ENCODE peak calls at places on chromosome 13, in seven cellular contexts. L, Z, P, H, Q, I and W are unnamed samples.

GRCh38 chr13:110327036-110327790 is 20.1 kb downstream of the COL4A2 start:
- DNase-seq in Z (no peak), Q (no peak), H (no peak), L (no peak), P (no peak), I (no peak), W (no peak)

GRCh38 chr13:43763143-43763759 is 23.5 kb downstream of the ENOX1 start:
- DNase-seq in H (no peak), Q (no peak), I (no peak), Z (no peak), L (no peak), P (no peak), W (no peak)

GRCh38 chr13:74325106-74325505 is 190.9 kb upstream of the KLF12 start:
- DNase-seq in Q (no peak), H (peak), L (peak), Z (no peak), P (no peak), I (no peak), W (no peak)

GRCh38 chr13:94609196-94609595 is 7.5 kb downstream of the GPR180 start:
- DNase-seq in H (no peak), I (no peak), Z (no peak), L (no peak), P (no peak), Q (no peak), W (no peak)

GRCh38 chr13:54301085-54301484 is 1272.5 kb downstream of the OLFM4 start:
- DNase-seq in Q (no peak), H (no peak), I (no peak), P (no peak), Z (no peak), L (no peak), W (no peak)

GRCh38 chr13:20825476-20825875 is 51.7 kb upstream of the EEF1AKMT1 start:
- DNase-seq in I (no peak), H (no peak), Z (no peak), P (no peak), L (no peak), Q (no peak), W (no peak)

GRCh38 chr13:111153977-111154332 is 38.8 kb downstream of the ARHGEF7 start:
- DNase-seq in P (no peak), Q (peak), L (no peak), H (peak), Z (no peak), I (peak), W (peak)

GRCh38 chr13:59689057-59689456 is 474.7 kb downstream of the DIAPH3 start:
- DNase-seq in H (no peak), I (no peak), Q (no peak), L (no peak), Z (no peak), P (no peak), W (no peak)

GRCh38 chr13:101703838-101704237 is 251.4 kb downstream of the ITGBL1 start:
- DNase-seq in L (no peak), H (no peak), Q (no peak), Z (no peak), P (no peak), I (no peak), W (no peak)

GRCh38 chr13:113915012-113915763 is 51.3 kb upstream of the GAS6 start:
- DNase-seq in Q (no peak), H (no peak), Z (peak), L (no peak), I (no peak), P (no peak), W (no peak)
- TF ChIP-seq CTCF in Q (no peak), H (no peak), Z (no peak), L (no peak), I (no peak), P (no peak), W (no peak)

DNA sequence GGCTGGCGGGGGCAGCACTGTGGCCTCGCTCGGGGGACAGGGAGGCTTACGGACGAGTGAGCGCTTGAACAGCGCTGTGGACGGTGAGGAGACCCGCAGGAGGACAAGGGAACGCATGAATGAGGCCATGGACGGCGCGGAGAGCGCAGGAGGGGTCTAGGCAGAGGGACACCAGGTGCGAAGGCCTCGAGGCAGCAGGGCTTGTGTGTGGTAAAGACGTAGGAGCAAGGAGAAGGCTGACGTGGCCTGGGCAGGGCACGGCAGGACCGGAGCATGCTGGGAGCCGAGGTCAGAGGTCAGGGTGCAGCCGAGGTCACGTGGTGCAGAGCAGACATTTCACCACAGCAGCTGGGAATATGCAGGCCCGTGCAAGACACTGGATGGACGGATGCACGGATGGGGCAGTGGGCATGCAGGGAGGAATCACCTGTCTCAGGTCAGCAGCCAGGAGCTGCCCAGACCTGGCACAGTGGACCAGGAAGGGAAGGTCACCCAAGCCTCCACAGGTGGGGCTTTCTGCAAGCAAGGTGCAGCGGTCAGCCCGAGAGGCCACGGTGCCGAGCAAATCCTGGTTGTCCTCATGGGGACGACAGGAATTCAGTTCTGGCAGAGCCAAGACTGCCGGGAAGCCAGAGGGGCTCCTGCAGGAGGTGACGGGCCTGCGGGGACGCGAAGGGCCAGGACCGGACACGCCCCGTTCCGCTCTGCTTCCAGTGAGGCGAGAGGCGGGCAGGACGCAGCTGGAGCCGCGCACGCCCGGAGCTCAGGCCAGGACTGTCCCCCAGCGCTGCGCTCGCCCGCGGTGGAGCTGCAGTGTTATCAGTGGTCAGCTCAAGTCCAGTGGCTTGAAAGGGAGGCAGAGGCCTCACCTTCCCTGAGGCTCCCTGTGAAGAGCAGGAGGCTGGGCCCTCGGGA is 72.2 kb downstream of the RASA3 start:
- DNase-seq in Q (no peak), H (no peak), P (no peak), I (no peak), Z (no peak), L (no peak), W (no peak)
- TF ChIP-seq EP300 in Q (no peak), H (no peak), P (peak), I (no peak), Z (no peak), L (no peak), W (no peak)

GRCh38 chr13:104691765-104692164 is 1625.5 kb upstream of the SLC10A2 start:
- DNase-seq in P (no peak), L (no peak), Q (no peak), H (no peak), I (no peak), Z (no peak), W (no peak)
- TF ChIP-seq CTCF in P (no peak), L (no peak), Q (no peak), H (no peak), I (no peak), Z (no peak), W (no peak)

DNA sequence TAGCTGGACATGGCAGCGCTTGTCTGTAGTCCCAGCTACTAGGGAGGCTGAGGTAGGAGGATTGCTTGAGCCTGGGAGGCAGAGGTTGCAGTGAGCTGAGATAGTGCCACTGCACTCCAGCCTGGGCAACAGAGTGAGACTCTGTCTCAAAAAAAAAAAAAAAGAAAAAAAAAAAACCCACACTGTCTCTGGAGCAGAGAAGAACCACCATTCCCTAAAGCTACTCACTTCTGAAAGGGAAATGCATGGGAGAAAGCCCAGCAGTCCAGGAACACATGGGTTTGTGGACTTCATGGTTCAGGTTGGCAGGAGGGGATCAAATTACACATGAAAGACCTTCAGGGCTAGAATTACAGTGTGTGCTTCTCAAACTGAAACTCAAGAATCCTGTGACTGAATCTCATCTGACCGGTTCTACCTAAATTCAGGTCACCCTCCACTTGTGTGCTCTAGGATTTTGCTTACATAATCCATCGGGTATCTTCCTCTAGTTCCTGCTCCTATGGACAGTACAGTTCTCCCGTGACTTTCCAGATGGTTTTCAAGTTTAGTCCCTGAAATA is 30.2 kb upstream of the CPB2 start:
- DNase-seq in P (no peak), H (peak), Z (peak), Q (no peak), L (no peak), I (no peak), W (no peak)
- TF ChIP-seq EP300 in P (no peak), H (no peak), Z (no peak), Q (no peak), L (no peak), I (no peak), W (no peak)

DNA sequence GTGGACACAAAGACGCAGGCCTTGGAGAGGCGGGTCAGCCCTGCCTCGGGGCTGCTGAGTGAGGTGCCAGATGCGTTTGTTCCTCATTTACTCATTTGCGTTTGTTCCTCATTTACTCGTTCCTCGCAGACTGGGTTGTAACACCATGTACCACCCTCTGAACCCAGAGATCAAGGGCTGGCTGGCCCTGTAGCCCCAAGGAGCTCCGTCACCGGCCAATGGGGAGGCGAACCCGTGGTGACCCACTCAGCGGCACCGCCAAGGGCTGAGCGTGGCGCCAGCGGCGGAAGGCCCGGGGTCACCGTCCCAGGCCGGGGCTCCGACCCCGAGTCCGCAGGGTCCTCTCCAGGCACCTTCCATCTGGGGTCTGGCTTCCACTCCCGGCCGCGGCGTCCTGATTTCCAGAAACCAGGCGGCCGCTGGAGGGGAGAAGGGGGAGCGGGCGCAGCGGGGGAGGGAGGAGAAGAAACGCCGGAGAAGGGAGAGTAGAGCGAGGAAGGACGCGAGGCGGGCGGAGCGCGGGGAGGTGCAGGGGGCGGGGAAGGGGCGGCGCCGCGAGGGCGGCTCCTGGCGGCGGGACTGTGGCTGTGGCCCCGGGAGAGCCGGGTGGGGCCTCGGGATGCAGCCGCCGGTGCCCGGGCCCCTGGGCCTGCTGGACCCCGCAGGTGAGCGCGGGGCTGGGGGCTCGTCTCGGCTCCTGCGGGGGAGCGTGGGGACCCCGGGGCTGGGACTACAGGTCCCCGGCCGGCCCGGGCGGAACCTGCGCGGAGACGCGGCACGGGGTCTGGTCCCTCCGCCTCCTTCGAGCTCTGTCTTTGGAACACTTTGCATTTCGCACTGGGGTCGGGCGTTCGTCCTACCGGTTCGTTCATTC is at the start of gene TMEM255B:
- DNase-seq in P (peak), Q (peak), H (no peak), Z (peak), L (peak), I (peak), W (peak)
- TF ChIP-seq CTCF in P (peak), Q (peak), H (peak), Z (no peak), L (no peak), I (peak), W (peak)

DNA sequence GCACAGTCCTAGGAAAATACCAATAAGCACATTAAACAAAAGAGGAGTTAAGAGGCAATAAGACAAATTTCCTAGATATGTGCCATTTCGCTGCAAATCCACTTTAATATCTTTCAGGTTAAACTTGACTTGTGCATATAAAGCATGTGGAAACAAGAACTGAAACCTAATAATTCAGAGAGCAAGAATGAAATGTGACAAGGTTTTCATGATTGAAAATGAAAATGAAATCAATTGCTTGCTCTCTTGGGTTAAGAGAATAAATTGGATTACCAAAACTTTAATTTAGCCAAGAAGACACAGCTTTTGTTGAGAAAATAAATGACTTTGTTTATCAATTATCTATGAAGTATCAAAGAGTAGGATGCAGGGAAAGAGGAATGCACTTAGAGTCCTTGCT is 210.9 kb upstream of the SLC10A2 start:
- DNase-seq in Z (no peak), P (no peak), L (no peak), Q (no peak), H (no peak), I (no peak), W (no peak)
- TF ChIP-seq EP300 in Z (no peak), P (no peak), L (no peak), Q (no peak), H (no peak), I (no peak), W (no peak)

GRCh38 chr13:30936920-30937319 is 4.5 kb downstream of the TEX26 start:
- DNase-seq in Z (no peak), H (no peak), L (no peak), P (no peak), Q (no peak), I (no peak), W (no peak)

GRCh38 chr13:30932481-30933333 is at the start of gene TEX26:
- DNase-seq in Z (no peak), P (no peak), Q (no peak), I (no peak), H (no peak), L (no peak), W (no peak)

GRCh38 chr13:30933334-30933681 is 852 bp downstream of the TEX26 start:
- DNase-seq in L (no peak), I (no peak), P (no peak), H (no peak), Z (no peak), Q (no peak), W (no peak)

GRCh38 chr13:30934803-30935202 is 2.3 kb downstream of the TEX26 start:
- DNase-seq in L (no peak), H (no peak), P (no peak), Z (no peak), I (no peak), Q (no peak), W (no peak)

DNA sequence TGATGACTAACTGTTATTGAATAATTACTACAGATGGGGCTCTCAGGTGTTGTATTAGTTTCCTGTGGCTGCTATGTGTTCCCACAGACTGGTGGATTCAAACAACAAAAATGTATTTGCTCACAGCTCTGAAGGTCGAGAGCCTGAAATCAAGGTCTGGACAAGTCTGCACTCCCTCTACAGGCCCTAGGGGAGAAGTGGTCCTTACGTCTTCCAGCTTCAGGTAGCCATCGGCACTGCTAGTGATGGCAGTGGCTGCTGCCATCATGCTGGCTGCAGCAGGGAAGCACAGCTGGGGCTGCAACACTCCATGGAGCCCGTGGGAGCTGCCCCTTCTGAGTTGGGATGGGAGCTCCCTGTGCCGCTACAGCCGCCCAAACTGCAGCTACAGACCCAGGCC is 1.9 kb downstream of the TEX26 start:
- DNase-seq in I (no peak), L (no peak), P (no peak), Z (no peak), H (peak), Q (no peak), W (no peak)
- TF ChIP-seq CTCF in I (peak), L (no peak), P (no peak), Z (no peak), H (peak), Q (no peak), W (no peak)

GRCh38 chr13:113970810-113971470 is 2.9 kb downstream of the C13orf46 start:
- DNase-seq in P (no peak), H (no peak), I (no peak), Z (peak), Q (peak), L (no peak), W (peak)
- TF ChIP-seq EP300 in P (peak), H (no peak), I (no peak), Z (no peak), Q (no peak), L (no peak), W (peak)